ENCODE peak calls at places on chromosomes 1 and 21, in five cellular contexts. O is PC-9, J is mammary epithelial cell, I is GM23338, T is endothelial cell of umbilical vein. U is an unnamed sample. For H3K4me1, the result is how much of the 10 kb centered on the place peaks cover.

GRCh38 chr1:168974117-168974516 is 132.4 kb upstream of the ATP1B1 start:
- DNase-seq in O (no peak), I (no peak), T (no peak), J (peak), U (peak)

GRCh38 chr1:154801612-154802011 is 68.5 kb downstream of the KCNN3 start:
- DNase-seq in T (no peak), J (no peak), O (no peak), I (no peak), U (no peak)

GRCh38 chr1:52641307-52641706 is 8.3 kb downstream of the SHISAL2A start:
- DNase-seq in J (no peak), O (no peak), I (no peak), T (no peak), U (no peak)

GRCh38 chr1:246971322-246971721 is 36.5 kb downstream of the ZNF695 start:
- DNase-seq in T (peak), J (no peak), O (peak), I (peak), U (no peak)

GRCh38 chr1:40620586-40620985 is 44.9 kb downstream of the RIMS3 start:
- DNase-seq in J (no peak), I (no peak), O (no peak), T (no peak), U (no peak)

GRCh38 chr1:221669441-221669840 is 72.4 kb downstream of the DUSP10 start:
- DNase-seq in O (no peak), J (peak), T (no peak), I (no peak), U (no peak)

GRCh38 chr1:95384570-95384969 is 150.6 kb downstream of the RWDD3 start:
- DNase-seq in J (peak), O (peak), T (peak), I (peak), U (peak)

GRCh38 chr1:92953491-92953890 is 7.8 kb downstream of the DIPK1A start:
- DNase-seq in O (no peak), T (no peak), I (no peak), J (no peak), U (no peak)

GRCh38 chr21:16913010-16913409 is 599.8 kb upstream of the CXADR start:
- DNase-seq in O (peak), J (no peak), T (no peak), I (peak), U (no peak)

GRCh38 chr1:64137569-64137936 is 65.9 kb upstream of the UBE2U start:
- DNase-seq in T (no peak), J (no peak), O (no peak), I (no peak), U (no peak)

GRCh38 chr1:94988356-94988755 is 61.4 kb upstream of the CNN3 start:
- DNase-seq in J (no peak), O (no peak), I (no peak), T (peak), U (peak)

DNA sequence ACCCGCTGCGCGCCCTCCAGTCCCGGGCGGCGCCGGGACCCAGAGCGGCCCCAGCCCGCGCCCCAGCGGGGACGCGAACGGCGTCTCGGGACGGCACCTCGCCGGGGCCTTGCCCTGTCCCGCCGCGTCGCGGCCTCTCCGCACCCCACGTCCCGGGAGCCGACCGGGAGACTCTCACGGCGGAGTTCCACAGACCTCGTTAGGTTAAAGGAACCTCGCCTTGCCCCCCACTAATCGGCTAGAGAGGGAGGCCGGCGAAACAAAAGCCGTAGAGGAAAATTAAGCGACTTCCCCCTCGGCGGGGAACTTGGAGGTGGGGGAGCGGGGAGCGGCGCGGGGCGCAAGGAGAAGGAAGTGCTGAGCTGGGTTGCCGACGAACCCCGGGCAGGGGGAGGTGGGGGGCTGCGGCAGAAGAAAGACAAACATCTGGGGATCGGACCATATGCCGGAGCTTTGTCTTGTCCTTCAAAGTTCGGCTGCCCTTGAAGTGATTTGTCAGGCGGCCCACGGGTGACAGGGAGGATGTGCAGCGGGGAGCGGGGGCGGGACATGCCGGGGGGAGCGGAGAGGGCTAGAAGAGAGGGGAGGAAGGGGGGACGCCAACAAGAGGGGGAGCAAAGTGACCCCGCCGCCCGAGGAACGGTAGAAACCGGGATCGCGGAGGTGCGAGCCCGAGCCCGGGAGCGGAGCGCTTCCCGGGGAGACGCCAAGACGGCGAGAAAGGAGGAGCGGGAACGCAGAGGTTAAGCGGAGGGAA is 120.0 kb upstream of the RRP15 start:
- DNase-seq in J (no peak), O (no peak), I (peak), T (peak), U (peak)
- TF ChIP-seq EZH2 in J (peak), O (no peak), I (no peak), T (peak), U (no peak)

GRCh38 chr1:54309631-54310366 is 96.4 kb downstream of the SSBP3 start:
- DNase-seq in J (no peak), I (peak), O (no peak), T (no peak), U (no peak)

GRCh38 chr1:54314691-54315455 is 91.3 kb downstream of the SSBP3 start:
- DNase-seq in T (no peak), I (no peak), J (no peak), O (peak), U (no peak)

GRCh38 chr1:54310439-54311328 is 95.5 kb downstream of the SSBP3 start:
- DNase-seq in O (no peak), J (peak), I (peak), T (peak), U (peak)

GRCh38 chr1:54312874-54313316 is 93.3 kb downstream of the SSBP3 start:
- DNase-seq in I (peak), O (peak), J (peak), T (peak), U (peak)

GRCh38 chr1:54311506-54311905 is 94.7 kb downstream of the SSBP3 start:
- DNase-seq in O (no peak), I (no peak), T (no peak), J (no peak), U (no peak)
- H3K4me1 ChIP-seq in O (under half), I (half or more), T (under half), J (under half), U (under half)

GRCh38 chr1:145990249-145991097 is 5.9 kb downstream of the TXNIP start:
- DNase-seq in J (no peak), I (peak), O (no peak), T (no peak), U (peak)

GRCh38 chr1:145992502-145992936 is 3.9 kb downstream of the TXNIP start:
- DNase-seq in O (no peak), J (no peak), I (no peak), T (no peak), U (no peak)

GRCh38 chr1:145993618-145994390 is 2.6 kb downstream of the TXNIP start:
- DNase-seq in I (no peak), O (no peak), J (no peak), T (no peak), U (no peak)

GRCh38 chr1:145992958-145993617 is 3.3 kb downstream of the TXNIP start:
- DNase-seq in I (no peak), J (no peak), O (no peak), T (no peak), U (no peak)

GRCh38 chr1:145991799-145992412 is 4.5 kb downstream of the TXNIP start:
- DNase-seq in T (no peak), J (no peak), O (no peak), I (no peak), U (peak)
- H3K4me3 ChIP-seq in T (no peak), J (no peak), O (peak), I (no peak), U (peak)

DNA sequence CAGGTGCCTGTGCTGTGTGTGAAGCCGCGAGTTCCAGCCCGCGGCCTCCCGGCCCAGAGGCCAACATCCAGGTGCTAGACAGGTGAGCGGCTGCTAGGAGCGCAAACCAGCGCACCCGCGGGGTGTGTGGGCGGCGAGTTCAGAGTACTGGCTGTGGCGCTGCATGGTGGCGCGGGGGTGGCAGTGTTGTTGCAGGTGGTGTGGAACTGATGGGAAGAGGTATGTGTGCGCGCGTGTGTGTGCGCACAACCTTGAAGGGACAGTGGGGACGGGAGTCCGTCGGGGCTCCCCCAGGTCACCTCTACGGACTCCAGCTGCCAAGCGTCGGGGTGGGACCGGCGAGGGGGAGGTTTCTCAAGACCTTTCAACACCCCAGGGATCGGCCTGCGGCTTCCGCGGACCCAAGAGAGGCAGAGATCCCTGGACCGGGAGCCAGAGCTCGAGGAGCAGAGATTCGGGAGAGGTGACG is 433 bp upstream of the DMBX1 start:
- DNase-seq in J (peak), I (no peak), O (no peak), T (no peak), U (no peak)
- TF ChIP-seq EZH2 in J (peak), I (peak), O (peak), T (peak), U (peak)

DNA sequence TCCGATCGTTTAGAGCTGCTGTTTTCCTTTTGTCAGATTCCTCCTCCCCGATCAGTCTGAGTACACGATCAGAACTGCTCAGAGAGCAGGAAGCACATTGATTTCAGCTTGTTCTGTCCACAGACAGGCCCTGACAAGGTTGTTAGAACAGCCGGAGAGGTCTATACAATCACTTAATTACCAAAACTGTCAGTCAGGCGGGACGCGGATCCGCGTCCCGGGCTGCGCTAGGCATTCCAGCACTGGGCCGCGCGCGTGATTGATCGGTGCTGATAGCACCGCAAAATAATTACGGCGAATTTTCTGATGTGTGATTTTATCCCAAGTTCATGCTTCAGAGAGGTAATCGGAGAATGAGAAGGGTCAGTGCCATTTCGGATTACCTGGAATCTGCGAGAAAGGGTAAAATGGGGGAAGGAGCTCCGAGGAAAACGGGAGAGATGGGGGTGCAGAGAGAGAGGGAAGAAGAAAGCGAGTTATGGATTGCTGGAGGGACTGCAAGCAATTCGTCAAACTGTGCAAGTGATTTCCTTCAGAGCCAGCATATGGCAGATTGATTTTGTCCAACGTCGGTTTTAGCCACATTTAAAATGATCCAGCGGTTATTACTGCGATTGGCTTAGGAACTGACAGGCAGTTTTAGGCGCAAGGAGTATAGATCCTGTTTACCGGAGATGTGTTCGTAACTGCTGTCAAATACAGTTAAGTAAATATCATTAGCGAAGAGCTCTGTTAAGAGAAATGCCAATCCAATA is 9.0 kb upstream of the BARHL2 start:
- DNase-seq in I (peak), T (no peak), O (no peak), J (peak), U (no peak)
- H3K4me1 ChIP-seq in I (half or more), T (under half), O (under half), J (under half), U (under half)

GRCh38 chr1:87155180-87155579 is 173.5 kb upstream of the LMO4 start:
- DNase-seq in I (no peak), T (no peak), J (no peak), O (no peak), U (no peak)
- H3K4me3 ChIP-seq in I (no peak), T (no peak), J (no peak), O (no peak), U (no peak)